ENCODE peak calls at places on chromosomes 16 and 17, in ten cellular contexts. J is GM12865, R is type B pancreatic cell, N is HTR-8/SVneo, L is PC-9, X is stromal cell of bone marrow, E is AG09309, D is HS-5, Y is GM13977, U is iPS-NIHi11. F is an unnamed sample.
A peak's percentile ranks its signal among the peaks of the same experiment; 100 is the strongest.

GRCh38 chr16:65066646-65067045 is 55.2 kb downstream of the CDH11 start:
- DNase-seq in J (no peak), R (no peak), N (no peak), L (no peak), X (no peak), E (no peak), D (no peak), Y (no peak), U (no peak), F (no peak)

GRCh38 chr17:82647593-82648164 is 565 bp downstream of the WDR45B start:
- DNase-seq in J (peak; percentile 36), R (no peak), N (peak; percentile 40), L (no peak), X (no peak), E (no peak), D (no peak), Y (peak; percentile 72), U (no peak), F (no peak)

GRCh38 chr17:16415031-16415924 is at the start of gene TRPV2:
- DNase-seq in J (peak; percentile 86), R (no peak), N (no peak), L (no peak), X (no peak), E (no peak), D (no peak), Y (peak; percentile 74), U (peak; percentile 70), F (no peak)

GRCh38 chr17:74921045-74921681 is 1.9 kb downstream of the USH1G start:
- DNase-seq in J (no peak), R (no peak), N (no peak), L (no peak), X (no peak), E (no peak), D (no peak), Y (no peak), U (no peak), F (no peak)

GRCh38 chr17:51734462-51734861 is 424.1 kb downstream of the CA10 start:
- DNase-seq in J (no peak), R (no peak), N (no peak), L (no peak), X (no peak), E (no peak), D (no peak), Y (no peak), U (peak; percentile 30), F (no peak)

GRCh38 chr16:75263963-75264445 is 12.6 kb upstream of the BCAR1 start:
- DNase-seq in J (no peak), R (peak; percentile 58), N (no peak), L (peak; percentile 55), X (no peak), E (no peak), D (no peak), Y (no peak), U (no peak), F (no peak)

GRCh38 chr17:28763804-28764266 is 20.0 kb downstream of the TRAF4 start:
- DNase-seq in J (peak; percentile 80), R (no peak), N (peak; percentile 79), L (no peak), X (peak; percentile 68), E (peak; percentile 40), D (peak; percentile 43), Y (peak; percentile 74), U (peak; percentile 70), F (peak; percentile 57)

GRCh38 chr17:35889241-35889640 is 9.1 kb upstream of the CCL5 start:
- DNase-seq in J (no peak), R (no peak), N (no peak), L (no peak), X (no peak), E (no peak), D (no peak), Y (no peak), U (no peak), F (no peak)

GRCh38 chr16:54458923-54459322 is 172.3 kb upstream of the IRX3 start:
- DNase-seq in J (no peak), R (no peak), N (no peak), L (no peak), X (no peak), E (no peak), D (no peak), Y (no peak), U (no peak), F (no peak)

GRCh38 chr17:52237151-52237550 is 78.6 kb upstream of the CA10 start:
- DNase-seq in J (no peak), R (no peak), N (no peak), L (no peak), X (no peak), E (no peak), D (no peak), Y (no peak), U (no peak), F (no peak)

GRCh38 chr17:27545562-27546229 is 85.3 kb upstream of the LGALS9 start:
- DNase-seq in J (no peak), R (no peak), N (no peak), L (no peak), X (no peak), E (no peak), D (no peak), Y (no peak), U (no peak), F (no peak)

GRCh38 chr16:50842013-50842505 is 100.2 kb downstream of the CYLD start:
- DNase-seq in J (no peak), R (no peak), N (no peak), L (no peak), X (no peak), E (no peak), D (no peak), Y (no peak), U (no peak), F (no peak)

GRCh38 chr17:44345497-44346026 is 460 bp downstream of the GRN start:
- DNase-seq in J (peak; percentile 73), R (no peak), N (peak; percentile 80), L (peak; percentile 63), X (no peak), E (no peak), D (no peak), Y (peak; percentile 56), U (peak; percentile 77), F (peak; percentile 28)

GRCh38 chr17:62675260-62675659 is 47.8 kb downstream of the MRC2 start:
- DNase-seq in J (no peak), R (no peak), N (no peak), L (no peak), X (no peak), E (no peak), D (no peak), Y (no peak), U (no peak), F (no peak)

GRCh38 chr17:7307686-7308624 is 527 bp downstream of the EIF5A start:
- DNase-seq in J (peak; percentile 69), R (no peak), N (no peak), L (no peak), X (peak; percentile 13), E (no peak), D (no peak), Y (no peak), U (peak; percentile 43), F (no peak)

GRCh38 chr16:55576369-55576768 is 9.9 kb downstream of the CAPNS2 start:
- DNase-seq in J (no peak), R (no peak), N (no peak), L (no peak), X (no peak), E (no peak), D (no peak), Y (no peak), U (no peak), F (no peak)

GRCh38 chr16:20411055-20411454 is 1.7 kb downstream of the ACSM5 start:
- DNase-seq in J (peak; percentile 58), R (no peak), N (no peak), L (no peak), X (no peak), E (no peak), D (no peak), Y (no peak), U (no peak), F (no peak)

GRCh38 chr17:50642722-50643656 is 8.3 kb downstream of the ABCC3 start:
- DNase-seq in J (no peak), R (no peak), N (no peak), L (peak; percentile 47), X (no peak), E (no peak), D (no peak), Y (no peak), U (no peak), F (no peak)

GRCh38 chr17:17313350-17313991 is 10.3 kb downstream of the NT5M start:
- DNase-seq in J (peak; percentile 85), R (no peak), N (peak; percentile 65), L (no peak), X (no peak), E (no peak), D (no peak), Y (peak; percentile 85), U (peak; percentile 83), F (no peak)

GRCh38 chr17:78360371-78361226 is 722 bp upstream of the SOCS3 start:
- DNase-seq in J (peak; percentile 87), R (peak; percentile 95), N (peak; percentile 94), L (peak; percentile 59), X (no peak), E (no peak), D (no peak), Y (peak; percentile 93), U (peak; percentile 91), F (peak; percentile 84)

GRCh38 chr17:15091825-15092224 is 173.3 kb downstream of the PMP22 start:
- DNase-seq in J (no peak), R (no peak), N (no peak), L (no peak), X (no peak), E (no peak), D (no peak), Y (no peak), U (peak; percentile 33), F (no peak)

GRCh38 chr17:29078183-29079045 is 35.5 kb downstream of the PIPOX start:
- DNase-seq in J (no peak), R (no peak), N (no peak), L (no peak), X (peak; percentile 3), E (no peak), D (no peak), Y (no peak), U (no peak), F (no peak)

GRCh38 chr17:19978206-19978802 is 676 bp upstream of the AKAP10 start:
- DNase-seq in J (no peak), R (no peak), N (no peak), L (no peak), X (no peak), E (no peak), D (no peak), Y (peak; percentile 53), U (no peak), F (no peak)

GRCh38 chr16:54070944-54071343 is 215.6 kb downstream of the IRX3 start:
- DNase-seq in J (peak; percentile 16), R (no peak), N (no peak), L (no peak), X (no peak), E (no peak), D (no peak), Y (peak; percentile 22), U (no peak), F (no peak)

GRCh38 chr16:58462997-58463891 is 36.7 kb upstream of the NDRG4 start:
- DNase-seq in J (no peak), R (no peak), N (no peak), L (no peak), X (no peak), E (no peak), D (no peak), Y (peak; percentile 66), U (peak; percentile 73), F (no peak)

GRCh38 chr16:62899737-62900136 is 863.5 kb upstream of the CDH8 start:
- DNase-seq in J (no peak), R (no peak), N (no peak), L (no peak), X (no peak), E (no peak), D (no peak), Y (no peak), U (no peak), F (no peak)